ENCODE peak calls at places on chromosomes 11 and 22, in ten cellular contexts. Z is AG09309, H is adrenal gland, X is uterus, C is GM12878, S is fibroblast of pulmonary artery, O is endothelial cell of umbilical vein, Y is thoracic aorta, T is neural progenitor cell, U is cardiac muscle cell. K is an unnamed sample.

GRCh38 chr11:17486666-17487065 is 10.0 kb upstream of the ABCC8 start:
- DNase-seq in X (no peak), Z (no peak), C (no peak), S (no peak), T (no peak), H (no peak), U (no peak), O (no peak), Y (no peak), K (no peak)

GRCh38 chr11:62665630-62666258 is 632 bp downstream of the CSKMT start:
- DNase-seq in Y (no peak), H (peak), Z (no peak), T (peak), S (peak), X (peak), C (no peak), O (no peak), U (peak), K (no peak)

GRCh38 chr11:44548032-44548695 is 17.3 kb upstream of the CD82 start:
- DNase-seq in X (no peak), O (no peak), T (no peak), S (no peak), C (no peak), Z (no peak), H (no peak), Y (no peak), U (no peak), K (no peak)

GRCh38 chr11:20102393-20102792 is 57.9 kb downstream of the DBX1 start:
- DNase-seq in U (no peak), Y (no peak), X (no peak), Z (no peak), C (no peak), H (peak), T (no peak), O (no peak), S (peak), K (no peak)

GRCh38 chr22:20421507-20421874 is 16.1 kb downstream of the SCARF2 start:
- DNase-seq in H (no peak), Y (no peak), S (no peak), C (no peak), U (no peak), X (no peak), O (no peak), Z (no peak), T (no peak), K (no peak)

GRCh38 chr11:19705936-19706335 is 6.7 kb upstream of the NAV2 start:
- DNase-seq in X (no peak), H (no peak), Y (no peak), T (no peak), C (no peak), Z (no peak), U (no peak), O (peak), S (no peak), K (no peak)

GRCh38 chr11:94325681-94326080 is 21.3 kb downstream of the IZUMO1R start:
- DNase-seq in Y (no peak), U (peak), H (no peak), Z (no peak), O (peak), X (no peak), T (peak), S (peak), C (peak), K (no peak)

GRCh38 chr22:50262460-50262911 is 1.0 kb upstream of the MAPK12 start:
- DNase-seq in S (no peak), X (no peak), H (no peak), T (no peak), U (no peak), Z (no peak), O (no peak), Y (no peak), C (no peak), K (no peak)

GRCh38 chr11:26792956-26793355 is 71.1 kb upstream of the SLC5A12 start:
- DNase-seq in H (no peak), C (no peak), Y (no peak), O (no peak), X (no peak), T (no peak), Z (peak), S (no peak), U (no peak), K (peak)

GRCh38 chr11:123801765-123802164 is 4.4 kb downstream of the OR6M1 start:
- DNase-seq in Z (no peak), H (no peak), T (no peak), C (no peak), Y (no peak), O (no peak), S (no peak), U (no peak), X (no peak), K (no peak)

DNA sequence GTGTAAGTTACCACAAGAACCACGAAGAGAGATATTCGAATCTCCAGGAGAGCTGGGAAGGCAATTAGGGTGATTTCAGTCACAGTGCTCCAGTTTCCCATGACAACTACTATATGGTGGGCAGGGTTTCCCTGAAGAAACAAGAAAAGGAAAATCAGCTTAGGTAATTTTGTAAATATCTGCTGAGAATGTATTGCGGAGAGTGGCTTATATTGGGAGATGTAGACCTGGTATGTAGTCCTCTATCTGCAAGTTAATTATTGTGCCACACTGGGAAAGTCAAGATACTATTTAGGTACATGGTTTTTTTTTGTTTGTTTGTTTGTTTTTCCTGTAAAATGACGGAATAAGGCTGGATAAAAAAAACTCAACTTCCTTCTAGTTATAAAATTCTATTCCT is at the start of gene OR6M1:
- DNase-seq in Y (no peak), Z (no peak), C (no peak), X (no peak), O (no peak), H (no peak), U (no peak), T (no peak), S (no peak), K (no peak)
- H3K4me3 ChIP-seq in Y (no peak), Z (no peak), C (no peak), X (no peak), O (no peak), H (no peak), U (no peak), T (no peak), S (no peak), K (no peak)

DNA sequence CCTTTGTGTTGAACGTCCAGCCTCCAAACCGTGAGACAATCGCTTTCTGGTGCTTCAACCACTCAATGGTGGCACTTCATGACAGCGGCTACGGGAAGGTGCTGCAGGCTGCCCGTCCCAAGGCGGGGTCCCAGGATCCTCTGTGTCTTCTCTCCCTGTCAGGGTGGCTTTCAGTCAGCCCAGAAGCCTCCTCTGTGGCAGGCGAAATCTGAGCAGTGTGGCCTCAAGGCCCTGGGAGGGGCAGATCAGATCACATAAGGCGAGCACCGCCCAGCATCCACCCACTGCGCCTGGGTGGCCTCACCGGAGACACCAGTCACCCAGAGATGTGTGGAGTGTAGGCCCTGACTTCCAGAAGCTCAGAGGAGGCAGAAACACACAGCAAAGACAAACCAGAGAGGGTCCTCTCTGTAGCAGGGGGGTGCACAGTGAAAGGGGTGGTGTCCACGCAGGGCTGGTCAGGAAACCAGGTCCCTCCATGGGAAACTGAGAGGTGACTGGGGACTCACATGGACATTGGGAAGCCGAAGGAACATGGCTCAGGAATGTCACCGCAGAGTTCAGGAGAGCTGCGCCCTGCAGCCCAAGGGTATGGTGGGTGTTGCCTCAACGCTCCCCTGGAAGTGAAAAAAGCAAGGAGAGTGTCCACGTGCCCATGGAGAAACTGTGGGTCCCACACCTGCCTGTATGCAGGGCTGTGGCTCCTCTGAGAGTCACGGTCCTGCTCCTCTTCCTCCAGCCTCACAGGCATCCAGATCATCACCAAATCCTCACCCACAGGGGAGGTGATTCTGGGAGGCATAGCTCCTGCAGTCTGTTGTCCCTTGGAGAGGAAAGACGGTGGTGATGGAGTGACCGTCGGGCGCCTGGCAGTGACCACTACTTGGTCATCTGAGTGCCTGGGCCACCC is 1420.7 kb downstream of the TBC1D22A start:
- DNase-seq in O (no peak), Z (no peak), X (no peak), U (no peak), C (no peak), Y (no peak), T (no peak), S (no peak), H (peak), K (no peak)
- TF ChIP-seq CTCF in O (no peak), Z (no peak), X (no peak), U (no peak), C (no peak), Y (no peak), T (no peak), S (no peak), H (no peak), K (no peak)

GRCh38 chr11:83158474-83158786 is 1.5 kb downstream of the PCF11 start:
- DNase-seq in O (no peak), Z (no peak), Y (no peak), U (no peak), H (no peak), S (no peak), T (no peak), C (no peak), X (no peak), K (no peak)

GRCh38 chr11:83159901-83160865 is 3.3 kb downstream of the PCF11 start:
- DNase-seq in Z (no peak), H (no peak), T (no peak), C (no peak), Y (no peak), X (no peak), U (peak), O (peak), S (peak), K (no peak)

GRCh38 chr11:83161610-83162199 is 4.8 kb downstream of the PCF11 start:
- DNase-seq in Y (no peak), S (no peak), U (no peak), C (no peak), H (no peak), Z (no peak), X (no peak), O (no peak), T (no peak), K (no peak)

GRCh38 chr11:83158965-83159900 is 2.3 kb downstream of the PCF11 start:
- DNase-seq in U (no peak), S (no peak), H (no peak), Z (no peak), C (no peak), T (no peak), Y (no peak), O (peak), X (no peak), K (no peak)

DNA sequence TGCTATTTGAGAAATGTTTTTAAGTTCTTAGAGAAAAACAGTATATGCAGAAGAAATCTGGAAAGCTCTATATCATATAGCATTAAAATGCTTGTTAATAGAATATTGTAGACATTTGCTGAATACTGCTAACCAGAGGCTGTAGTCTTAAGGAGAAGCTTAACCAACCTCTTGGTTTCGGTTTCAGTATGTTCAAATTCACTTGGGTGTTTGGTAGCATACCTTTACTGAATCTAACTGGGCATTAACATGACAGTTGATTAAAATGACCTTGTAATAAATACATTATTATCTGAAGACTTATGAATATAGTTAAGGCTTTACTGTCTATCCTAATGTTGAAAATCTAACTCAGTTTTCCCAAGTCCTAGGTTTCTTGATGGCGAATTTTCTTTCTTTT is 5.4 kb downstream of the PCF11 start:
- DNase-seq in H (no peak), O (no peak), U (peak), X (no peak), Z (no peak), Y (no peak), T (no peak), C (no peak), S (no peak), K (no peak)
- H3K4me3 ChIP-seq in H (no peak), O (no peak), U (no peak), X (no peak), Z (no peak), Y (peak), T (no peak), C (peak), S (no peak), K (no peak)

GRCh38 chr11:14045417-14045816 is 82.9 kb downstream of the SPON1 start:
- DNase-seq in Y (no peak), C (no peak), T (no peak), O (no peak), U (no peak), S (no peak), H (no peak), Z (no peak), X (no peak), K (no peak)

GRCh38 chr11:14036495-14036894 is 74.0 kb downstream of the SPON1 start:
- DNase-seq in Z (no peak), Y (no peak), S (no peak), X (no peak), O (no peak), H (no peak), U (no peak), C (no peak), T (no peak), K (no peak)

GRCh38 chr11:14041565-14041964 is 79.0 kb downstream of the SPON1 start:
- DNase-seq in H (no peak), C (no peak), O (no peak), S (no peak), Y (no peak), X (no peak), U (no peak), Z (no peak), T (no peak), K (no peak)

GRCh38 chr11:14042686-14043440 is 80.3 kb downstream of the SPON1 start:
- DNase-seq in X (no peak), H (no peak), S (no peak), Y (no peak), T (no peak), C (no peak), O (no peak), Z (no peak), U (no peak), K (no peak)

GRCh38 chr11:14041040-14041439 is 78.5 kb downstream of the SPON1 start:
- DNase-seq in X (no peak), U (peak), T (peak), S (no peak), Y (no peak), C (no peak), O (no peak), Z (no peak), H (no peak), K (no peak)
- TF ChIP-seq CTCF in X (no peak), U (peak), T (peak), S (peak), Y (peak), C (no peak), O (no peak), Z (peak), H (peak), K (no peak)

GRCh38 chr22:25071720-25072119 is 119.2 kb downstream of the KIAA1671 start:
- DNase-seq in T (no peak), Y (no peak), H (no peak), C (no peak), S (no peak), Z (no peak), O (no peak), X (no peak), U (no peak), K (no peak)

GRCh38 chr22:25069426-25069757 is 116.9 kb downstream of the KIAA1671 start:
- DNase-seq in Z (no peak), H (no peak), X (no peak), Y (no peak), S (no peak), T (no peak), C (no peak), U (no peak), O (no peak), K (no peak)

GRCh38 chr22:25069758-25070461 is 117.4 kb downstream of the KIAA1671 start:
- DNase-seq in C (no peak), Z (no peak), U (peak), H (peak), X (peak), T (no peak), O (peak), S (no peak), Y (no peak), K (no peak)

GRCh38 chr22:25072406-25072805 is 119.9 kb downstream of the KIAA1671 start:
- DNase-seq in Z (no peak), T (no peak), H (no peak), Y (no peak), X (no peak), S (no peak), C (no peak), U (no peak), O (no peak), K (no peak)

DNA sequence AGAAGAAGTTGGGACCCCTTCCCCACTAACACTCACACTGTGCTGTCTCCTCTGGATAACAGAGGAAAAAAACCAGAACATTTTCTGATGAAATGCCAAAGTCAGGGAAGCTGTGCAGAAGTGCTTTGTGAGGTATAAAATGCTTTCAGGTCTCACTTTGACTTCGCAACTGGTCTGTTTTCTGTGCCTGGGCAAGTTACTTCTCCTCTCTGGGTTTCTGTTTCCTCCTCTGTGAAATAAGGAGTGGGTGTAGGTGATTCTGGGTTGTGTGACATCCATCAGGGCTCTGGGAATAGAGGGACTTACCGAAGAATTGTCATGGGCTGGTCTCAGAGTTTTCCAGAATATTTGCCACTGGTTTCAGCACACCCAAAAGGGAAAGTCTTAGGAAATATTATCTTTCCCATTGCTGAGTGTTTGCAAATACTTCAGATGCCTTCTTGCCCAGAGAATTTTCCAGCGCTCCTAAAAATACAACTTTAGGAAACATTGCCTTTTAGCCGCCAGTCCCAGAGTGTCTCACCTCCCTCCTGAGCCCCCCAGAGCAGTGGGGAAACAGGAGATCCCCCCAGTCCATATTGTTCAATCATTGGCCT is 118.5 kb downstream of the KIAA1671 start:
- DNase-seq in Y (no peak), Z (no peak), U (peak), O (no peak), H (no peak), S (no peak), X (no peak), C (no peak), T (no peak), K (no peak)
- H3K4me3 ChIP-seq in Y (peak), Z (no peak), U (no peak), O (no peak), H (no peak), S (no peak), X (no peak), C (peak), T (no peak), K (no peak)

GRCh38 chr11:42770444-42771065 is 541.2 kb upstream of the API5 start:
- DNase-seq in O (peak), Y (no peak), T (peak), H (peak), C (no peak), U (peak), Z (no peak), S (peak), X (no peak), K (no peak)
- TF ChIP-seq CTCF in O (peak), Y (no peak), T (peak), H (peak), C (peak), U (peak), Z (no peak), S (peak), X (peak), K (peak)

DNA sequence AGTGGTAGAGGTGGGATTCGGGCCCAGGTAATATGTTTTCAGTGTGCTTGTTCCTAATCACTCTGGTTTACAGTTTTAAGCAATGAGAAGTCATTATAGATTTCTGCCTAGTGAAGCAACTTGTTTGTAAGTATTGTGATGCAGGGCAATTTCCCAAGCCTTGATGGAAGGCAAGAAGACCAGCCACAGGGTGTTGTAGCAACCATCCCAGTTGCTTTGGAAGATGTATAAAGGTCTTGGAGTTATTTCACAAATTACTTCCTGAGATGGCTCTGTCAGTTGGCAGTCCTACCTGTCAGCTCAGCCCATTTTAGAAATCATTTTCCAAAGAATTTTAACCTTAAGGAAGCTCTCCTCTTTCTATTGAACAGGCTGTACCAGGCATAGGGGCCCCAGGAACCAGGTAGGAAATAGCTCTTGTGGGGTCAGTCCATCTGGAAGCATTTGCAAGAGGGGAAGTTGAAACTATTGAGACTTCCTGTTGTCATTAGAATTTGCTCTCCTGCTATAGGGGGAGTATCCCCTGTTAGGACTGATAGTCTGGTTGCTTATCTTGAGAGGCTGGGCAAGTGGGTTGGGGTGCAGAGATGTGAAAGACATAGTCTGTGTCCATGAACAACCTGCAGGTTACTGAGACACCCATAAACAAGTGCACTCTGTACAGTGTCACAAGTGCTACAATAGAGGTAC is 47.9 kb downstream of the STIM1 start:
- DNase-seq in Z (no peak), X (no peak), H (no peak), C (no peak), S (peak), O (no peak), U (peak), Y (no peak), T (no peak), K (no peak)
- H3K4me3 ChIP-seq in Z (no peak), X (no peak), H (no peak), C (no peak), S (no peak), O (no peak), U (no peak), Y (no peak), T (no peak), K (no peak)

GRCh38 chr11:114942207-114942606 is 263.9 kb downstream of the NXPE2 start:
- DNase-seq in U (no peak), H (no peak), T (peak), X (no peak), Y (no peak), S (no peak), O (no peak), Z (no peak), C (no peak), K (no peak)
- TF ChIP-seq CTCF in U (no peak), H (no peak), T (peak), X (no peak), Y (no peak), S (no peak), O (no peak), Z (no peak), C (no peak), K (no peak)

GRCh38 chr22:36239150-36239400 is 252 bp downstream of the APOL2 start:
- DNase-seq in X (no peak), O (no peak), C (no peak), H (peak), U (no peak), T (no peak), Z (no peak), S (no peak), Y (no peak), K (no peak)
- H3K4me3 ChIP-seq in X (peak), O (peak), C (peak), H (peak), U (peak), T (peak), Z (peak), S (peak), Y (peak), K (peak)

K was measured in AG04449.